ENCODE peak calls at places on chromosomes 5 and 9, in eight cellular contexts. W is KBM-7; T is activated CD8-positive, alpha-beta memory T cell treated with anti-CD3 and anti-CD28 coated beads, Interleukin-2, amount 50 U/mL, for 48 hours; O is cardiac fibroblast; A is NCI-H1092; H is RPMI8226; Z is adrenal gland; C is fibroblast of gingiva. L is an unnamed sample.

GRCh38 chr5:54624671-54625583 is 107.4 kb downstream of the SNX18 start:
- DNase-seq in W (peak), T (no peak), O (peak), A (no peak), H (no peak), Z (no peak), C (peak), L (no peak)

GRCh38 chr5:102863764-102864560 is 108.9 kb downstream of the PAM start:
- DNase-seq in W (no peak), T (no peak), O (no peak), A (no peak), H (no peak), Z (no peak), C (no peak), L (no peak)

GRCh38 chr9:79129865-79130480 is 441.8 kb upstream of the TLE4 start:
- DNase-seq in W (peak), T (peak), O (peak), A (no peak), H (peak), Z (peak), C (peak), L (peak)

GRCh38 chr9:131799177-131799823 is 59.4 kb upstream of the RAPGEF1 start:
- DNase-seq in W (peak), T (peak), O (peak), A (no peak), H (peak), Z (peak), C (no peak), L (peak)

GRCh38 chr9:19552282-19552681 is 143.5 kb downstream of the ACER2 start:
- DNase-seq in W (no peak), T (no peak), O (no peak), A (no peak), H (no peak), Z (no peak), C (no peak), L (no peak)

GRCh38 chr9:70412678-70413426 is 1.6 kb downstream of the KLF9 start:
- DNase-seq in W (peak), T (peak), O (peak), A (peak), H (peak), Z (peak), C (peak), L (peak)

GRCh38 chr9:137454506-137455360 is 4.4 kb downstream of the NSMF start:
- DNase-seq in W (no peak), T (no peak), O (peak), A (no peak), H (no peak), Z (peak), C (no peak), L (no peak)

GRCh38 chr9:19720374-19720773 is 68.5 kb downstream of the SLC24A2 start:
- DNase-seq in W (peak), T (no peak), O (peak), A (no peak), H (peak), Z (no peak), C (no peak), L (peak)

GRCh38 chr9:112447283-112447761 is 39.3 kb upstream of the KIAA1958 start:
- DNase-seq in W (no peak), T (no peak), O (peak), A (no peak), H (peak), Z (peak), C (peak), L (no peak)